ENCODE peak calls at places on chromosomes 16 and 17, in eight cellular contexts. K is activated CD4-positive, alpha-beta T cell treated with anti-CD3 and anti-CD28 coated beads, Interleukin-2, amount 50 U/mL, for 1 hour; U is NCI-H774; W is NCI-H748 treated with DMSO at 0.1 percent for 48 hours; J is activated CD8-positive, alpha-beta memory T cell treated with anti-CD3 and anti-CD28 coated beads for 4 hours; Z is body of pancreas; T is pulmonary artery endothelial cell; Q is AG09319. M is an unnamed sample.

GRCh38 chr17:10121971-10122707 is 76.3 kb downstream of the GAS7 start:
- DNase-seq in K (no peak), U (no peak), W (no peak), J (no peak), Z (no peak), T (no peak), Q (no peak), M (no peak)

GRCh38 chr17:59296190-59296589 is 35.3 kb upstream of the YPEL2 start:
- DNase-seq in K (no peak), U (no peak), W (no peak), J (no peak), Z (no peak), T (no peak), Q (no peak), M (peak; percentile 96)

GRCh38 chr16:8798174-8798527 is 512 bp downstream of the PMM2 start:
- DNase-seq in K (no peak), U (no peak), W (no peak), J (peak; percentile 25), Z (peak; percentile 20), T (no peak), Q (no peak), M (no peak)

GRCh38 chr17:75864448-75864871 is 9.3 kb upstream of the WBP2 start:
- DNase-seq in K (no peak), U (no peak), W (no peak), J (no peak), Z (peak; percentile 31), T (no peak), Q (peak; percentile 75), M (no peak)

GRCh38 chr16:57039148-57039812 is 49.9 kb downstream of the NLRC5 start:
- DNase-seq in K (no peak), U (no peak), W (no peak), J (no peak), Z (no peak), T (no peak), Q (peak; percentile 32), M (no peak)

GRCh38 chr17:18191071-18191667 is 7.5 kb downstream of the ALKBH5 start:
- DNase-seq in K (no peak), U (no peak), W (no peak), J (no peak), Z (peak; percentile 85), T (peak; percentile 33), Q (no peak), M (no peak)

GRCh38 chr16:89044394-89045180 is 49.1 kb upstream of the ACSF3 start:
- DNase-seq in K (no peak), U (no peak), W (no peak), J (no peak), Z (no peak), T (no peak), Q (no peak), M (no peak)

GRCh38 chr16:20889625-20890275 is 10.4 kb downstream of the DCUN1D3 start:
- DNase-seq in K (no peak), U (no peak), W (no peak), J (no peak), Z (no peak), T (no peak), Q (no peak), M (no peak)

GRCh38 chr16:600781-601180 is 10.9 kb downstream of the RAB40C start:
- DNase-seq in K (no peak), U (no peak), W (no peak), J (no peak), Z (no peak), T (no peak), Q (no peak), M (no peak)

GRCh38 chr17:15000661-15001060 is 264.5 kb downstream of the PMP22 start:
- DNase-seq in K (no peak), U (no peak), W (no peak), J (no peak), Z (no peak), T (no peak), Q (no peak), M (no peak)

GRCh38 chr17:38605852-38606645 is at the start of gene SRCIN1:
- DNase-seq in K (peak; percentile 38), U (peak; percentile 83), W (peak; percentile 40), J (peak; percentile 17), Z (peak; percentile 81), T (no peak), Q (no peak), M (peak; percentile 40)

GRCh38 chr16:51155199-51155607 is 4.1 kb upstream of the SALL1 start:
- DNase-seq in K (no peak), U (no peak), W (no peak), J (no peak), Z (no peak), T (no peak), Q (no peak), M (no peak)

GRCh38 chr17:36182176-36183000 is 6.0 kb upstream of the TBC1D3B start:
- DNase-seq in K (no peak), U (no peak), W (no peak), J (no peak), Z (peak; percentile 52), T (no peak), Q (no peak), M (no peak)

GRCh38 chr17:79591695-79592094 is 19.2 kb downstream of the RBFOX3 start:
- DNase-seq in K (no peak), U (no peak), W (no peak), J (no peak), Z (no peak), T (no peak), Q (no peak), M (no peak)

GRCh38 chr16:30397056-30397455 is 1.8 kb downstream of the ZNF48 start:
- DNase-seq in K (no peak), U (no peak), W (no peak), J (no peak), Z (no peak), T (no peak), Q (no peak), M (no peak)

GRCh38 chr16:19601083-19601976 is 45.8 kb downstream of the VPS35L start:
- DNase-seq in K (peak; percentile 34), U (peak; percentile 11), W (no peak), J (no peak), Z (peak; percentile 42), T (no peak), Q (peak; percentile 7), M (peak; percentile 53)

GRCh38 chr16:49586466-49586865 is 212.9 kb downstream of the C16orf78 start:
- DNase-seq in K (no peak), U (no peak), W (no peak), J (no peak), Z (no peak), T (no peak), Q (no peak), M (no peak)

GRCh38 chr16:674968-675883 is at the start of gene RHBDL1:
- DNase-seq in K (no peak), U (no peak), W (no peak), J (no peak), Z (peak; percentile 59), T (no peak), Q (no peak), M (no peak)

GRCh38 chr17:63113167-63113566 is 147.1 kb downstream of the TANC2 start:
- DNase-seq in K (no peak), U (no peak), W (no peak), J (no peak), Z (no peak), T (no peak), Q (no peak), M (no peak)

GRCh38 chr16:71626858-71627213 is 852 bp downstream of the MARVELD3 start:
- DNase-seq in K (no peak), U (no peak), W (no peak), J (no peak), Z (peak; percentile 81), T (no peak), Q (no peak), M (peak; percentile 52)

GRCh38 chr16:19737306-19737975 is 19.4 kb downstream of the IQCK start:
- DNase-seq in K (no peak), U (no peak), W (no peak), J (no peak), Z (no peak), T (no peak), Q (no peak), M (no peak)

GRCh38 chr17:72397687-72398086 is 276.9 kb downstream of the SOX9 start:
- DNase-seq in K (no peak), U (no peak), W (no peak), J (no peak), Z (no peak), T (no peak), Q (no peak), M (peak; percentile 57)

GRCh38 chr17:41402161-41402560 is 4.8 kb upstream of the KRT31 start:
- DNase-seq in K (no peak), U (no peak), W (no peak), J (no peak), Z (no peak), T (no peak), Q (no peak), M (no peak)

GRCh38 chr17:6660101-6660500 is 8.5 kb downstream of the C17orf100 start:
- DNase-seq in K (no peak), U (no peak), W (no peak), J (no peak), Z (no peak), T (no peak), Q (no peak), M (no peak)

GRCh38 chr17:9467518-9467917 is 108.1 kb downstream of the STX8 start:
- DNase-seq in K (no peak), U (no peak), W (no peak), J (no peak), Z (peak; percentile 33), T (no peak), Q (no peak), M (no peak)

GRCh38 chr16:69927056-69927757 is 23.9 kb upstream of the CLEC18A start:
- DNase-seq in K (no peak), U (no peak), W (no peak), J (no peak), Z (peak; percentile 59), T (no peak), Q (no peak), M (no peak)

M was measured in PC-9.